ENCODE peak calls at places on chromosomes 2 and 18, in four cellular contexts. X is cardiac fibroblast, O is colonic mucosa, V is neural crest cell. K is an unnamed sample.

GRCh38 chr18:74457743-74458465 is 796 bp upstream of the DIPK1C start:
- DNase-seq in X (no peak), O (no peak), V (no peak), K (no peak)

GRCh38 chr2:63537306-63537705 is 51.0 kb downstream of the WDPCP start:
- DNase-seq in X (peak), O (no peak), V (no peak), K (no peak)

GRCh38 chr2:11746376-11746806 is at the start of gene LPIN1:
- DNase-seq in X (peak), O (peak), V (peak), K (peak)

GRCh38 chr2:59947917-59948534 is 605.4 kb downstream of the BCL11A start:
- DNase-seq in X (no peak), O (no peak), V (no peak), K (no peak)

GRCh38 chr2:161044095-161044874 is 115.9 kb upstream of the TANK start:
- DNase-seq in X (peak), O (no peak), V (no peak), K (no peak)

GRCh38 chr18:3607309-3608098 is 157.5 kb downstream of the TGIF1 start:
- DNase-seq in X (no peak), O (no peak), V (no peak), K (no peak)

GRCh38 chr2:138086556-138086955 is 122.3 kb downstream of the HNMT start:
- DNase-seq in X (peak), O (no peak), V (no peak), K (no peak)

GRCh38 chr2:226190479-226191252 is 609.0 kb downstream of the IRS1 start:
- DNase-seq in X (no peak), O (no peak), V (no peak), K (no peak)

GRCh38 chr2:239590995-239591915 is 190.4 kb upstream of the HDAC4 start:
- DNase-seq in X (no peak), O (no peak), V (no peak), K (no peak)

GRCh38 chr2:64873472-64873924 is 115.7 kb upstream of the SLC1A4 start:
- DNase-seq in X (peak), O (peak), V (peak), K (peak)

GRCh38 chr2:8821276-8822217 is 15.9 kb downstream of the KIDINS220 start:
- DNase-seq in X (peak), O (no peak), V (no peak), K (no peak)

GRCh38 chr2:175892046-175892445 is 110.0 kb downstream of the LNPK start:
- DNase-seq in X (peak), O (no peak), V (no peak), K (no peak)

GRCh38 chr18:68494802-68495560 is 219.9 kb downstream of the TMX3 start:
- DNase-seq in X (peak), O (no peak), V (no peak), K (no peak)

GRCh38 chr2:121197369-121198091 is 87.5 kb downstream of the TFCP2L1 start:
- DNase-seq in X (peak), O (peak), V (no peak), K (no peak)

GRCh38 chr2:230564805-230565779 is 147.6 kb upstream of the CAB39 start:
- DNase-seq in X (peak), O (no peak), V (no peak), K (no peak)

GRCh38 chr2:45302011-45302325 is 292.7 kb upstream of the SIX2 start:
- DNase-seq in X (no peak), O (no peak), V (no peak), K (no peak)

GRCh38 chr2:66966631-66967030 is 430.5 kb upstream of the ETAA1 start:
- DNase-seq in X (peak), O (no peak), V (no peak), K (no peak)

GRCh38 chr2:104863585-104864279 is 9.8 kb downstream of the POU3F3 start:
- DNase-seq in X (no peak), O (no peak), V (peak), K (peak)

GRCh38 chr18:62420151-62420512 is 95.0 kb downstream of the TNFRSF11A start:
- DNase-seq in X (peak), O (peak), V (no peak), K (no peak)

GRCh38 chr2:201430839-201431238 is 20.4 kb downstream of the TRAK2 start:
- DNase-seq in X (no peak), O (no peak), V (no peak), K (no peak)

GRCh38 chr2:127225186-127225960 is 5.3 kb upstream of the CYP27C1 start:
- DNase-seq in X (peak), O (no peak), V (no peak), K (no peak)

GRCh38 chr18:65907281-65907680 is 156.5 kb downstream of the CDH7 start:
- DNase-seq in X (no peak), O (no peak), V (no peak), K (no peak)

GRCh38 chr2:173033080-173033479 is 42.6 kb upstream of the MAP3K20 start:
- DNase-seq in X (no peak), O (no peak), V (no peak), K (no peak)

GRCh38 chr18:68449292-68449691 is 265.6 kb downstream of the TMX3 start:
- DNase-seq in X (peak), O (no peak), V (no peak), K (no peak)

GRCh38 chr18:564708-565561 is 15.2 kb upstream of the CETN1 start:
- DNase-seq in X (no peak), O (no peak), V (no peak), K (no peak)

GRCh38 chr18:1078301-1078700 is 173.6 kb downstream of the ADCYAP1 start:
- DNase-seq in X (no peak), O (no peak), V (no peak), K (no peak)

GRCh38 chr2:24754985-24755690 is 38.1 kb downstream of the PTRHD1 start:
- DNase-seq in X (no peak), O (no peak), V (no peak), K (no peak)

GRCh38 chr2:223674998-223675609 is 72.9 kb upstream of the SCG2 start:
- DNase-seq in X (peak), O (no peak), V (no peak), K (no peak)

GRCh38 chr18:44098551-44099098 is 582.1 kb upstream of the SETBP1 start:
- DNase-seq in X (peak), O (no peak), V (no peak), K (peak)

GRCh38 chr18:69935319-69936190 is 12.1 kb downstream of the CD226 start:
- DNase-seq in X (peak), O (no peak), V (no peak), K (peak)

GRCh38 chr2:46887028-46887885 is 28.3 kb downstream of the MCFD2 start:
- DNase-seq in X (peak), O (no peak), V (no peak), K (no peak)

GRCh38 chr2:185607943-185608342 is 130.7 kb upstream of the FSIP2 start:
- DNase-seq in X (no peak), O (no peak), V (no peak), K (no peak)

GRCh38 chr2:185610301-185610700 is 128.3 kb upstream of the FSIP2 start:
- DNase-seq in X (no peak), O (no peak), V (no peak), K (no peak)

DNA sequence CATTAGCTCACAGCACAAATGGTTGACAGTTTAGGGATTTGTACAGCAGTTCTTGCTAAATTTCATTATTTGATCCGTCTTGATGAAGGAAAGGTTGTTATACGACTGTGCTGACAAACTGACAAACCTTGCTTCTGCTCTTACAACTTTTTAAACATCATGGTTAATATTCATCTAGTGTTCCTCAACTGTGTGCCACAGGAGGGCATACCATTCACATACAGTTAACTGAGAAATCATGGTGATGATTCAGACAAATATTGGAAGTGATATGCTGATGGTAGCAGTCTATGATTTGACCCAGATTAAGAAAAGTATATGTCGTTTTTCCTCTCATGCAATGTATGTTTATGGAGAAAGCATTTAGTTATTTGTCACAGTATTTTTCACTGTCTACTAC is 129.8 kb upstream of the FSIP2 start:
- DNase-seq in X (peak), O (no peak), V (no peak), K (no peak)
- TF ChIP-seq CTCF in X (no peak), O (no peak), V (no peak), K (no peak)

DNA sequence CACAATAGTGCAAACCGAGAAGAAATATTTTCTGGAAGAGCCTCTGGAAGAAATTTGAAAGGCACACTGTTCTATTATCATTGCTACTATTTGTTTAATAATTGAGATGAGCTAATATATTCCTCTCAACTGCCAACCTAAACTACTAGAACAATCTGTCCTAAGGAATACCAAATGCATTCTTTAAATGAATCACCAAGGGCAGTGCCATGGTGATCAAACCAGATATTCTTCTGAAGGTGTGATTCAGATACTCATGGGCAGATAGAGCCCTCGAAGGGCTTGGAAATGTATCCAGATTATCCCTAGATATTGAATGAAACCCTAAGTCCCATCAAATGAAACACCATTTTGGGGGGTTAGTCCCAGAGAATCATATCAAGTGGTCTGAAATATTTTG is 76.6 kb downstream of the FIGN start:
- DNase-seq in X (peak), O (no peak), V (no peak), K (no peak)
- TF ChIP-seq CTCF in X (no peak), O (no peak), V (no peak), K (no peak)

DNA sequence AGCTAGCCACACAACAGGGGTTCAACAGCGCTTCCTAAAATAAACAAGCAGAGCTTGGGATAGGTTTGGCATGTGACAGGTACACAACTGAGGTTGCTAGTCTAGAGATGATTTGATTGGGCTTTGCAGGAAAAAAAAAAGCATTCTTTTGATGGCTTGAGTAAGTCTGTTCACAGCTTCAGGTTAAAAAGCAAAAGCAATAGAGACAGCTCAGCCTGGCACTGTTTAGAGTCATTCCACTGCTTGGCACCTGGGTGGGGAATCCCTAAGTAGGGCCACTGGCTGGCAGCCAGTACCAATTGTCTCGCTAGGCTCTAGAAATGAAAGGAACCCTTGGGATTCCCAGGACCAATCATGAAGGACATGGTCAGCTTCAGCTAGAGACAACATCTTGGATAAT is 78.5 kb downstream of the BARD1 start:
- DNase-seq in X (no peak), O (no peak), V (no peak), K (no peak)
- TF ChIP-seq CTCF in X (no peak), O (no peak), V (no peak), K (no peak)

DNA sequence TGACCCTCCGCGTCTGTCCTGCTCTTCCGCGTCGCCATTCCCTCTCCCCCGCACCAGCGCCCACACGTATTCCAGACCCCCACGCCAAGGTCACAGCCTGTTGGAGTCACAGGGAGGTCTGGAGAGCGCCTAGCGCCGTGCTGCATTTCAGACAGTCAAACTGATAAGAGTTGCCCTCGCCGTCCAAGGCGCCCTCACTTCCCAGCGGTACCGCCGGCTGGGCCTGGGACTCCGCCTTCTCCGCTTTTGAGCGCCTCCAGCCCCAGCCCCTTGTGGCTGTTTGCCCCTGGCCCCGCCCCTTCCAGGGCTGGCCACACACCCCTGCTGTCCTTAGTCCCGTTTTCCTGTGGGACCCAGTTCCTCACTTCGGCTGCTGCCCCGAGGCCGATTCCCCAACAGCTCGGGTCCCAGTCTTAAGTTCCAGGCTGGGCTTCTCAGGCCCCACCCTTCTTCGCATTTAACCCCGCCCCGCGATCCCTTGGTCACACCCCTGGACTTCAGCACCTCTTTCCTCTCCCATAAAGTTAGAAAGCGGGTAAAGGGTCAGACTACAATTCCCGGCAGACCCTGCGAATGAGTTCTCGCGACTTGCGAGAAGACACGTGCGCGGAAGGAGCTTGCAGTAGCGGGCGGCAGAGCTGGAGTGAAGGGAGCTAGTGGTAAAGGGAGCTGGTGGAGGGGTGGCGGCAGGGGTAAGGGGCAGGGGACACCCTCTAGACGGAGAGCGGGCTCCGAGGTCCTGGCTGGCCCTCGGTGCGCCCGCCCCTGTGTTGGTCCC is at the start of gene GMPPA:
- DNase-seq in X (peak), O (peak), V (peak), K (peak)
- TF ChIP-seq CTCF in X (no peak), O (no peak), V (no peak), K (no peak)

K was measured in GM20000.